ENCODE peak calls at places on chromosomes 4 and X, in six cellular contexts. One of them, this sample, is unnamed.

GRCh38 chr4:99180367-99181169 is 36.5 kb upstream of the ADH4 start:
- DNase-seq in astrocyte: peak; percentile 45
- DNase-seq in spleen: no peak
- DNase-seq in right atrium auricular region: no peak
- DNase-seq in cardiac muscle cell: no peak
- DNase-seq in brain microvascular endothelial cell: peak; percentile 63
- DNase-seq in this sample: no peak

GRCh38 chrX:150456466-150456865 is 93.3 kb downstream of the MAMLD1 start:
- DNase-seq in brain microvascular endothelial cell: no peak
- DNase-seq in spleen: no peak
- DNase-seq in astrocyte: no peak
- DNase-seq in right atrium auricular region: no peak
- DNase-seq in cardiac muscle cell: no peak
- DNase-seq in this sample: no peak

GRCh38 chr4:27887646-27888045 is 1027.0 kb downstream of the STIM2 start:
- DNase-seq in spleen: no peak
- DNase-seq in right atrium auricular region: no peak
- DNase-seq in astrocyte: no peak
- DNase-seq in brain microvascular endothelial cell: no peak
- DNase-seq in cardiac muscle cell: no peak
- DNase-seq in this sample: no peak

GRCh38 chrX:105315301-105315700 is 94.8 kb upstream of the TEX13A start:
- DNase-seq in astrocyte: no peak
- DNase-seq in cardiac muscle cell: no peak
- DNase-seq in right atrium auricular region: no peak
- DNase-seq in brain microvascular endothelial cell: no peak
- DNase-seq in spleen: no peak
- DNase-seq in this sample: no peak

GRCh38 chr4:95445251-95445650 is 103.5 kb downstream of the UNC5C start:
- DNase-seq in cardiac muscle cell: no peak
- DNase-seq in astrocyte: no peak
- DNase-seq in brain microvascular endothelial cell: no peak
- DNase-seq in spleen: no peak
- DNase-seq in right atrium auricular region: no peak
- DNase-seq in this sample: no peak

GRCh38 chr4:7705062-7705461 is 234.6 kb downstream of the AFAP1 start:
- DNase-seq in brain microvascular endothelial cell: no peak
- DNase-seq in right atrium auricular region: no peak
- DNase-seq in astrocyte: no peak
- DNase-seq in spleen: no peak
- DNase-seq in cardiac muscle cell: no peak
- DNase-seq in this sample: no peak

GRCh38 chr4:138007572-138007971 is 234.6 kb downstream of the SLC7A11 start:
- DNase-seq in right atrium auricular region: no peak
- DNase-seq in brain microvascular endothelial cell: no peak
- DNase-seq in cardiac muscle cell: no peak
- DNase-seq in astrocyte: peak; percentile 3
- DNase-seq in spleen: no peak
- DNase-seq in this sample: no peak

GRCh38 chrX:119676949-119677653 is 15.9 kb downstream of the SEPTIN6 start:
- DNase-seq in brain microvascular endothelial cell: no peak
- DNase-seq in astrocyte: no peak
- DNase-seq in spleen: no peak
- DNase-seq in right atrium auricular region: no peak
- DNase-seq in cardiac muscle cell: no peak
- DNase-seq in this sample: no peak

GRCh38 chr4:84750260-84750955 is 167.5 kb downstream of the CDS1 start:
- DNase-seq in astrocyte: peak; percentile 19
- DNase-seq in cardiac muscle cell: peak; percentile 66
- DNase-seq in spleen: no peak
- DNase-seq in right atrium auricular region: no peak
- DNase-seq in brain microvascular endothelial cell: peak; percentile 7
- DNase-seq in this sample: no peak

GRCh38 chr4:169922632-169923276 is 103.4 kb downstream of the MFAP3L start:
- DNase-seq in brain microvascular endothelial cell: no peak
- DNase-seq in spleen: no peak
- DNase-seq in right atrium auricular region: no peak
- DNase-seq in cardiac muscle cell: no peak
- DNase-seq in astrocyte: no peak
- DNase-seq in this sample: no peak

GRCh38 chrX:154412468-154412867 is 1.1 kb downstream of the TAFAZZIN start:
- DNase-seq in astrocyte: no peak
- DNase-seq in brain microvascular endothelial cell: no peak
- DNase-seq in right atrium auricular region: no peak
- DNase-seq in cardiac muscle cell: no peak
- DNase-seq in spleen: peak; percentile 90
- DNase-seq in this sample: no peak

GRCh38 chr4:189973646-189974045 is 33.0 kb downstream of the FRG1 start:
- DNase-seq in brain microvascular endothelial cell: no peak
- DNase-seq in astrocyte: no peak
- DNase-seq in cardiac muscle cell: no peak
- DNase-seq in right atrium auricular region: no peak
- DNase-seq in spleen: no peak
- DNase-seq in this sample: no peak

GRCh38 chr4:75099321-75099720 is 166.4 kb downstream of the PARM1 start:
- DNase-seq in right atrium auricular region: no peak
- DNase-seq in cardiac muscle cell: no peak
- DNase-seq in astrocyte: no peak
- DNase-seq in brain microvascular endothelial cell: no peak
- DNase-seq in spleen: peak; percentile 75
- DNase-seq in this sample: no peak

GRCh38 chrX:74349387-74349786 is 45.4 kb downstream of the ZCCHC13 start:
- DNase-seq in astrocyte: peak; percentile 85
- DNase-seq in cardiac muscle cell: no peak
- DNase-seq in brain microvascular endothelial cell: peak; percentile 59
- DNase-seq in spleen: no peak
- DNase-seq in right atrium auricular region: no peak
- DNase-seq in this sample: no peak

GRCh38 chr4:72375050-72375736 is 193.8 kb downstream of the ADAMTS3 start:
- DNase-seq in spleen: no peak
- DNase-seq in right atrium auricular region: no peak
- DNase-seq in brain microvascular endothelial cell: peak; percentile 43
- DNase-seq in cardiac muscle cell: no peak
- DNase-seq in astrocyte: peak; percentile 87
- DNase-seq in this sample: no peak

GRCh38 chrX:68978211-68978780 is 149.5 kb downstream of the EFNB1 start:
- DNase-seq in brain microvascular endothelial cell: no peak
- DNase-seq in cardiac muscle cell: peak; percentile 52
- DNase-seq in spleen: no peak
- DNase-seq in astrocyte: peak; percentile 72
- DNase-seq in right atrium auricular region: no peak
- DNase-seq in this sample: no peak

GRCh38 chrX:13015536-13016236 is 28.7 kb downstream of the FAM9C start:
- DNase-seq in brain microvascular endothelial cell: no peak
- DNase-seq in astrocyte: no peak
- DNase-seq in spleen: no peak
- DNase-seq in right atrium auricular region: no peak
- DNase-seq in cardiac muscle cell: no peak
- DNase-seq in this sample: no peak

GRCh38 chrX:10070714-10071436 is 85.9 kb upstream of the CLCN4 start:
- DNase-seq in spleen: no peak
- DNase-seq in right atrium auricular region: no peak
- DNase-seq in astrocyte: no peak
- DNase-seq in cardiac muscle cell: no peak
- DNase-seq in brain microvascular endothelial cell: no peak
- DNase-seq in this sample: no peak

GRCh38 chr4:132218406-132218805 is 930.7 kb upstream of the PCDH10 start:
- DNase-seq in brain microvascular endothelial cell: no peak
- DNase-seq in cardiac muscle cell: no peak
- DNase-seq in astrocyte: peak; percentile 31
- DNase-seq in spleen: no peak
- DNase-seq in right atrium auricular region: no peak
- DNase-seq in this sample: no peak

GRCh38 chrX:103722505-103722904 is 11.8 kb downstream of the TMEM31 start:
- DNase-seq in spleen: no peak
- DNase-seq in cardiac muscle cell: no peak
- DNase-seq in astrocyte: peak; percentile 41
- DNase-seq in right atrium auricular region: no peak
- DNase-seq in brain microvascular endothelial cell: peak; percentile 20
- DNase-seq in this sample: no peak

GRCh38 chr4:8409271-8410065 is 31.1 kb downstream of the ACOX3 start:
- DNase-seq in cardiac muscle cell: no peak
- DNase-seq in right atrium auricular region: no peak
- DNase-seq in astrocyte: no peak
- DNase-seq in spleen: peak; percentile 80
- DNase-seq in brain microvascular endothelial cell: no peak
- DNase-seq in this sample: no peak

GRCh38 chrX:112614640-112615039 is 65.1 kb downstream of the LHFPL1 start:
- DNase-seq in right atrium auricular region: no peak
- DNase-seq in astrocyte: peak; percentile 30
- DNase-seq in brain microvascular endothelial cell: no peak
- DNase-seq in cardiac muscle cell: no peak
- DNase-seq in spleen: no peak
- DNase-seq in this sample: no peak

GRCh38 chrX:119757979-119758681 is at the start of gene SOWAHD:
- DNase-seq in cardiac muscle cell: peak; percentile 42
- DNase-seq in brain microvascular endothelial cell: no peak
- DNase-seq in right atrium auricular region: no peak
- DNase-seq in spleen: peak; percentile 90
- DNase-seq in astrocyte: no peak
- DNase-seq in this sample: peak; percentile 74

GRCh38 chr4:6892190-6892908 is 17.3 kb upstream of the TBC1D14 start:
- DNase-seq in spleen: peak; percentile 90
- DNase-seq in astrocyte: peak; percentile 63
- DNase-seq in cardiac muscle cell: peak; percentile 60
- DNase-seq in brain microvascular endothelial cell: peak; percentile 56
- DNase-seq in right atrium auricular region: peak; percentile 62
- DNase-seq in this sample: peak; percentile 69

GRCh38 chrX:42093756-42094155 is 170.4 kb upstream of the CASK start:
- DNase-seq in spleen: no peak
- DNase-seq in astrocyte: peak; percentile 13
- DNase-seq in right atrium auricular region: no peak
- DNase-seq in brain microvascular endothelial cell: peak; percentile 45
- DNase-seq in cardiac muscle cell: no peak
- DNase-seq in this sample: no peak

GRCh38 chr4:92840880-92841279 is 537.1 kb downstream of the GRID2 start:
- DNase-seq in right atrium auricular region: no peak
- DNase-seq in cardiac muscle cell: no peak
- DNase-seq in astrocyte: no peak
- DNase-seq in brain microvascular endothelial cell: no peak
- DNase-seq in spleen: no peak
- DNase-seq in this sample: no peak

GRCh38 chrX:133323450-133323849 is 91.8 kb downstream of the GPC4 start:
- DNase-seq in right atrium auricular region: no peak
- DNase-seq in cardiac muscle cell: no peak
- DNase-seq in spleen: no peak
- DNase-seq in brain microvascular endothelial cell: no peak
- DNase-seq in astrocyte: no peak
- DNase-seq in this sample: no peak

GRCh38 chr4:164251257-164251656 is 502.7 kb upstream of the SMIM31 start:
- DNase-seq in spleen: no peak
- DNase-seq in cardiac muscle cell: no peak
- DNase-seq in right atrium auricular region: no peak
- DNase-seq in astrocyte: no peak
- DNase-seq in brain microvascular endothelial cell: no peak
- DNase-seq in this sample: no peak

GRCh38 chrX:108399427-108400165 is 38.6 kb downstream of the COL4A6 start:
- DNase-seq in astrocyte: peak; percentile 10
- DNase-seq in cardiac muscle cell: no peak
- DNase-seq in brain microvascular endothelial cell: peak; percentile 5
- DNase-seq in spleen: no peak
- DNase-seq in right atrium auricular region: no peak
- DNase-seq in this sample: no peak

GRCh38 chr4:28007693-28008092 is 1147.1 kb downstream of the STIM2 start:
- DNase-seq in cardiac muscle cell: no peak
- DNase-seq in spleen: no peak
- DNase-seq in right atrium auricular region: no peak
- DNase-seq in brain microvascular endothelial cell: no peak
- DNase-seq in astrocyte: no peak
- DNase-seq in this sample: no peak

GRCh38 chr4:113975578-113975977 is 3.9 kb downstream of the ARSJ start:
- DNase-seq in cardiac muscle cell: no peak
- DNase-seq in right atrium auricular region: no peak
- DNase-seq in astrocyte: no peak
- DNase-seq in brain microvascular endothelial cell: no peak
- DNase-seq in spleen: no peak
- DNase-seq in this sample: no peak

GRCh38 chr4:94390804-94391410 is 48.3 kb upstream of the HPGDS start:
- DNase-seq in brain microvascular endothelial cell: no peak
- DNase-seq in right atrium auricular region: no peak
- DNase-seq in spleen: no peak
- DNase-seq in astrocyte: no peak
- DNase-seq in cardiac muscle cell: no peak
- DNase-seq in this sample: no peak
- H3K4me3 ChIP-seq in brain microvascular endothelial cell: no peak overlapping the region
- H3K4me3 ChIP-seq in right atrium auricular region: no peak overlapping the region
- H3K4me3 ChIP-seq in spleen: no peak overlapping the region
- H3K4me3 ChIP-seq in astrocyte: no peak overlapping the region
- H3K4me3 ChIP-seq in cardiac muscle cell: no peak overlapping the region
- H3K4me3 ChIP-seq in this sample: no peak overlapping the region

GRCh38 chrX:70096052-70096451 is 33.8 kb downstream of the OTUD6A start:
- DNase-seq in right atrium auricular region: no peak
- DNase-seq in brain microvascular endothelial cell: peak; percentile 11
- DNase-seq in cardiac muscle cell: peak; percentile 5
- DNase-seq in spleen: no peak
- DNase-seq in astrocyte: no peak
- DNase-seq in this sample: no peak
- TF ChIP-seq CTCF in right atrium auricular region: peak; percentile 41
- TF ChIP-seq CTCF in brain microvascular endothelial cell: peak; percentile 51
- TF ChIP-seq CTCF in cardiac muscle cell: peak; percentile 40
- TF ChIP-seq CTCF in spleen: no peak
- TF ChIP-seq CTCF in astrocyte: no peak
- TF ChIP-seq CTCF in this sample: peak; percentile 5

DNA sequence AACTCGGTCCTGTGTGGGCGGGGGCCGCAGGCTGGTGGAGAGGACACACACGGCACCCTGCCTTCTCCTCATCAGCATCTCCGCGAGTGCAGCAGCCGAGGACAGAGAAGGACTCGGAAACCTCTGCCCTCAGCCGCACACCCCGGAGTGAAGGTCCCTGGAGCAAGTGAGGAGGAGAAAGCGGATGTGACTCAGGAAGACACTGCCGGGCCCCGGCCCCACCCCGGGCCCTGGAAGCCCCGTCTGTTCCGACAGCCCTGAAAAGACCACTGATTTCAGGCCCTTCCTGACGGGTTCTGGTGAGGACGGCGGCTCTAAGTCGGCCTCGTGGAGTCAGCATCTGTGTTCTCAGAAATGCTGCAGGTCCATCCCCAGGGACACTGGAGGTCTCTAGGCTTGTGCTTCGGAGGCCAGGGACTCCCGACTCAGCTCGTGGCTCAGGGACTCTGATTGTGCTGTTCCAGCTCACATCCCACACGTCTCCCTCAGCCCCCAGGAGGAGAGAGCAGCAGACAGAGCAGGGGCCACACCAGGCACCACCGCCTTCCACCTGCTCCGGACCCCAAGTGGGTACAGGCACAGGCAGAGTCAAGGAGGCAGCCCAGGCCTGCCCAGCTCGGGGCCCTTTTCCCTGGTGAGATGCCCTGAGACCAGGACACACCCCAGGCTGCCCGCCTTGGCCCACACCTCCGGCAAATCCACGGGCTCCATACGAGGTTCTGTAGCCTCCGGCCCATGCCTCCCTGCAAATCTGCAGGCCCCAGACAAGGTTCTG is 134.5 kb upstream of the NKX1-1 start:
- DNase-seq in right atrium auricular region: no peak
- DNase-seq in spleen: no peak
- DNase-seq in cardiac muscle cell: no peak
- DNase-seq in astrocyte: no peak
- DNase-seq in brain microvascular endothelial cell: no peak
- DNase-seq in this sample: no peak
- H3K4me3 ChIP-seq in right atrium auricular region: no peak overlapping the region
- H3K4me3 ChIP-seq in spleen: no peak overlapping the region
- H3K4me3 ChIP-seq in cardiac muscle cell: no peak overlapping the region
- H3K4me3 ChIP-seq in astrocyte: no peak overlapping the region
- H3K4me3 ChIP-seq in brain microvascular endothelial cell: no peak overlapping the region
- H3K4me3 ChIP-seq in this sample: no peak overlapping the region

GRCh38 chrX:25034889-25035288 is 19.1 kb upstream of the ARX start:
- DNase-seq in spleen: no peak
- DNase-seq in astrocyte: no peak
- DNase-seq in brain microvascular endothelial cell: peak; percentile 24
- DNase-seq in cardiac muscle cell: no peak
- DNase-seq in right atrium auricular region: no peak
- DNase-seq in this sample: no peak
- TF ChIP-seq CTCF in spleen: no peak
- TF ChIP-seq CTCF in astrocyte: no peak
- TF ChIP-seq CTCF in brain microvascular endothelial cell: peak; percentile 59
- TF ChIP-seq CTCF in cardiac muscle cell: peak; percentile 52
- TF ChIP-seq CTCF in right atrium auricular region: no peak
- TF ChIP-seq CTCF in this sample: no peak